ENCODE peak calls at places on chromosomes 11 and 22, in seven cellular contexts. J is fibroblast of the aortic adventitia, Z is fibroblast of lung, D is right cardiac atrium, P is mesenchymal stem cell, F is psoas muscle, B is HCT116. Q is an unnamed sample.

GRCh38 chr22:43293661-43294392 is 49.3 kb downstream of the SCUBE1 start:
- DNase-seq in B (no peak), Z (no peak), D (peak), F (peak), P (peak), J (peak), Q (peak)

GRCh38 chr11:132844956-132845355 is 687.3 kb downstream of the OPCML start:
- DNase-seq in D (no peak), F (no peak), P (peak), J (peak), Z (peak), B (no peak), Q (no peak)

GRCh38 chr11:113142508-113142907 is 171.9 kb upstream of the TTC12 start:
- DNase-seq in F (no peak), P (no peak), B (no peak), Z (no peak), D (no peak), J (no peak), Q (no peak)

GRCh38 chr11:73968356-73968966 is 14.2 kb downstream of the UCP2 start:
- DNase-seq in B (no peak), J (no peak), D (no peak), F (peak), Z (no peak), P (no peak), Q (peak)

GRCh38 chr22:49586244-49586748 is 241.4 kb downstream of the BRD1 start:
- DNase-seq in J (no peak), F (no peak), B (no peak), P (no peak), Z (no peak), D (no peak), Q (no peak)

GRCh38 chr11:121416909-121417567 is 35.1 kb upstream of the SORL1 start:
- DNase-seq in F (peak), B (no peak), Z (peak), D (peak), J (peak), P (peak), Q (no peak)

GRCh38 chr11:60193687-60194433 is 11.0 kb upstream of the MS4A6A start:
- DNase-seq in B (peak), J (peak), P (peak), F (no peak), Z (peak), D (peak), Q (peak)

GRCh38 chr11:102390667-102391449 is 43.8 kb downstream of the BIRC2 start:
- DNase-seq in J (peak), F (peak), B (peak), D (peak), P (peak), Z (peak), Q (peak)

GRCh38 chr11:119788096-119788883 is 59.3 kb upstream of the NECTIN1 start:
- DNase-seq in J (no peak), B (no peak), F (no peak), D (no peak), Z (no peak), P (no peak), Q (no peak)

GRCh38 chr11:10597877-10598341 is 29.4 kb upstream of the LYVE1 start:
- DNase-seq in F (no peak), Z (no peak), P (peak), J (no peak), D (no peak), B (no peak), Q (no peak)

GRCh38 chr11:39341461-39341860 is 2118.0 kb downstream of the LRRC4C start:
- DNase-seq in J (no peak), B (no peak), Z (no peak), D (no peak), F (no peak), P (no peak), Q (no peak)

GRCh38 chr11:108666373-108666772 is 1.5 kb downstream of the DDX10 start:
- DNase-seq in F (no peak), D (no peak), P (peak), B (no peak), J (no peak), Z (peak), Q (peak)
- H3K4me3 ChIP-seq in F (peak), D (no peak), P (no peak), B (no peak), J (no peak), Z (no peak), Q (no peak)

DNA sequence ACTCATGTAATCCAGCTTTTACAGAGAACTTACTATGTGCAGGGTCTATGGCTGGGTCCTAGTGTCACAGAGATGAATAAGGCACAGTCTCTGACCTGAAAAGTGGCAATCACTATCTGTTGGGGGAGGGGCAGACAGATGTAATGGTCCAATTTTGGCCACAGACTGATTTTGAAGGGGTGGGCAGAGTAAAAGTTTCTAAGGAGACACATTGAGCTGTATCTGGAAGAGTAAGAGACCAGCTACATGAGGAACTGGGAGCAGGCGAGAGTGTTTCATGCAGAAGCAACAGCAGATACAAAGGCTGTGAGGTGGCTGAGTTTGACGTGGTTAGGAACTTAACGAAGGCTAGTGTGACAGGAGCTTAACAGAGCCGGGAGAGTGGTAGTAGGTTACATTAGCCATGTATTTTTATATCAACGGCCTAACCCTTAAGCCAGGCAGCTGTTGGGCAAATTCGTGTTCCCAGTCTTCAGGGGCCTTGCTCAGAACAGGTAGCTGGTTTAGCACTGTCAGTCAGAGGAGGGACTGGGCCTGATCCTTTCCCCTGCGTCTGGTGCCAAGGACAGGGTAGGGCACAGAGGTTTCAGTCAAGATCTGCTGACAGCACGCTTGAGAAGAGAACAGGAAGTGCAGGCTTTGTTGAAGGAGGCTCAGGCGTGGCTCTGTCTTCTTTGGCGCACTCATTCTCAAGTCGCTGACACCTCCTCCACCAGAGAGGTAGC is 1.4 kb upstream of the STIM1 start:
- DNase-seq in D (peak), P (no peak), J (no peak), Z (no peak), F (peak), B (no peak), Q (no peak)
- H3K4me3 ChIP-seq in D (no peak), P (no peak), J (no peak), Z (no peak), F (peak), B (peak), Q (no peak)

GRCh38 chr11:34476853-34477252 is 36.7 kb downstream of the ELF5 start:
- DNase-seq in Z (no peak), F (no peak), J (no peak), B (no peak), P (no peak), D (no peak), Q (no peak)

GRCh38 chr11:34483475-34483874 is 30.1 kb downstream of the ELF5 start:
- DNase-seq in B (no peak), F (no peak), D (no peak), J (no peak), Z (no peak), P (no peak), Q (no peak)

GRCh38 chr11:34480339-34480738 is 33.3 kb downstream of the ELF5 start:
- DNase-seq in D (no peak), B (no peak), F (no peak), J (peak), Z (peak), P (no peak), Q (no peak)

GRCh38 chr11:34478845-34479663 is 34.5 kb downstream of the ELF5 start:
- DNase-seq in P (no peak), B (no peak), Z (no peak), F (no peak), J (no peak), D (no peak), Q (no peak)

GRCh38 chr11:34481307-34481706 is 32.3 kb downstream of the ELF5 start:
- DNase-seq in P (no peak), J (no peak), Z (no peak), B (no peak), D (no peak), F (no peak), Q (no peak)
- H3K4me3 ChIP-seq in P (no peak), J (no peak), Z (no peak), B (no peak), D (no peak), F (no peak), Q (no peak)

DNA sequence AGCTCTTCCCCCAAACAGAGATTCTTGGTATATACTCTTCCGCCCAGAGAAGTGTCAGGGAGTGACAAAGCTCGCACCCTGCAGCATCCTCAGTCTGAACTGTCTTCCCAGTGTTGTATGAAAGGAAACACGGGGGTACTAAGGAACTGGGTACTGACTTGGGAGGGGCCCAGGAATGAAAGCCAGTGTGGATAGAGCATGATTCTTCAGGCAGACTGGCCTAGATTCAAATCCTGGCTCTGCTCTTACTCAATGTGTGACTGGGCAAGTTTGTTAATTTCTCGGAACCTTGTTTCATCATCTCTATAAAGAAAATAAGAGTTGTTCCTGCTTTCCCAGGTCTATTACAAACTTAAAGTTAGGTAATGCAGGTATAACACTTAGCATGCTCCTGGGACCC is 266.0 kb upstream of the NARS2 start:
- DNase-seq in F (no peak), J (peak), B (no peak), Z (no peak), P (no peak), D (peak), Q (no peak)
- H3K4me3 ChIP-seq in F (no peak), J (peak), B (no peak), Z (no peak), P (no peak), D (no peak), Q (no peak)

GRCh38 chr11:128516467-128516778 is 70.9 kb downstream of the ETS1 start:
- DNase-seq in D (no peak), P (no peak), B (no peak), Z (no peak), F (no peak), J (no peak), Q (no peak)
- H3K4me3 ChIP-seq in D (peak), P (no peak), B (no peak), Z (no peak), F (peak), J (no peak), Q (no peak)

DNA sequence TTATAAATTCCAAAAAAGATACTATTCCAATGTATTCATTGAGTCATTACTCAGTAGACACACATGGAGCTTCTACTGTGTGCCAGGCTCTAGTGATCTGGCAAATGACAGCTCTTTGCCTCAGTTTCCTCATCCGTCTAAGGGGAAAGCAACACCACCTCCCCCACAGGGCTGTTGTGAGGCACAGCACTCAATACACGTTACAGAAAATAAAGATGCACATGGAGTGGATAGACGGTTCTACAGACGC is 6.5 kb upstream of the MALAT1 start:
- DNase-seq in D (no peak), Z (no peak), J (no peak), B (no peak), P (no peak), F (no peak), Q (no peak)
- H3K4me3 ChIP-seq in D (no peak), Z (no peak), J (no peak), B (no peak), P (no peak), F (peak), Q (no peak)

GRCh38 chr22:35611200-35611890 is 5.8 kb downstream of the MB start:
- DNase-seq in Z (no peak), F (no peak), J (no peak), P (no peak), B (no peak), D (no peak), Q (no peak)

GRCh38 chr22:35609761-35610160 is 7.4 kb downstream of the MB start:
- DNase-seq in B (no peak), J (no peak), Z (no peak), F (no peak), P (no peak), D (peak), Q (no peak)

GRCh38 chr22:35610741-35611140 is 6.4 kb downstream of the MB start:
- DNase-seq in F (no peak), P (no peak), J (no peak), D (no peak), Z (no peak), B (no peak), Q (no peak)

GRCh38 chr22:35608088-35608487 is 9.0 kb downstream of the MB start:
- DNase-seq in J (no peak), P (no peak), D (no peak), F (peak), B (no peak), Z (peak), Q (no peak)

GRCh38 chr22:35609261-35609660 is 7.9 kb downstream of the MB start:
- DNase-seq in P (no peak), D (peak), J (no peak), B (no peak), Z (no peak), F (no peak), Q (no peak)
- H3K4me3 ChIP-seq in P (no peak), D (no peak), J (no peak), B (no peak), Z (no peak), F (no peak), Q (no peak)

GRCh38 chr11:69055598-69056516 is 7.1 kb downstream of the TPCN2 start:
- DNase-seq in F (no peak), Z (no peak), B (no peak), D (no peak), J (no peak), P (no peak), Q (no peak)

GRCh38 chr11:69053546-69054396 is 5.0 kb downstream of the TPCN2 start:
- DNase-seq in J (no peak), B (no peak), P (no peak), Z (no peak), F (no peak), D (no peak), Q (no peak)

GRCh38 chr11:69057236-69057635 is 8.5 kb downstream of the TPCN2 start:
- DNase-seq in B (no peak), J (no peak), Z (no peak), D (peak), F (no peak), P (no peak), Q (no peak)

GRCh38 chr11:69054397-69055211 is 5.9 kb downstream of the TPCN2 start:
- DNase-seq in P (no peak), F (no peak), D (no peak), Z (no peak), B (no peak), J (no peak), Q (no peak)

GRCh38 chr11:69055212-69055586 is 6.5 kb downstream of the TPCN2 start:
- DNase-seq in D (no peak), F (no peak), Z (no peak), J (no peak), P (no peak), B (no peak), Q (peak)
- H3K4me3 ChIP-seq in D (no peak), F (no peak), Z (no peak), J (no peak), P (no peak), B (no peak), Q (no peak)

DNA sequence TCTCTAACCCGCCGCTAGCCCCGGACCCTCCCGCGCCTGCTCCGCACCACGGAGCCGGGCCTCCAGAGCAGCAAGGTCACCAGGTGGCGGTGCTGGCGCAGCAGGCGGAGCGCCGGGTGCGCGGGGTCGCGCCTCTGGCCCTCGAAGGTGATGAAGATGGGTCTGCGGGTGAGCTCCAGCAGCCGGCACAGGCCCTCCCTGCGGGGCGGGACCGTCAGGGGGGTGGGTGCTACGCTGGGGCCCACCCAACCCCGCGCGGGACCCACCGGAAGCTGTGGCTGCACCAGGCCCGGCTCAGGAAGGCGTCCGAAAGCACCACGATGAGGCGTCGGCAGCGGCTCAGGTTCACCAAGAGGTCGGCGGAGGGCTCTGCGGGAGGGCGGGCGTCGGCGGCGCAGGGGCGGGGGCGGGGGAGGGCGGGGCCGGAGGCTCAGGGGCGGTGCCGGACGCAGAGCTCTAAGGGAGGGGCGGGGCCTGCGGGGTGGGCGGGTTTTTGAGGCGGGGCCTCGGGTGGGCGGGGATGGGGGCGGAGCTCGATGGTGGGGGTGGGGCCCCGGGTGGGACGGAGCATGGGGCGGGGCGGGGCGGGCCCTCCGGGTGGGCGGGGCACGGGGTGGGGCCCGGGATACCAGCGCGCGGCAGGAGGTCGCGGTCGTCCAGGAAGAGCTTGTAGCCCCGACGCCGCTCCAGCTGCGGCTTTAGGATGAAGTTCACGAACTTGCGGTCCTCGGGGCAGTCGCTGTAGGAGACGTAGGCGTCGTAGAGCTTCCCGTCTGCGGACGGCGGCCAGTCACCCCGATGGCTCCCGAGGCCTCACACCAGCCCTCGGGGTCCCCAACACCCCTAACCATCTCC is 7.8 kb downstream of the SIGIRR start:
- DNase-seq in Z (peak), B (peak), P (peak), J (peak), D (peak), F (peak), Q (no peak)
- H3K4me3 ChIP-seq in Z (peak), B (peak), P (peak), J (peak), D (peak), F (peak), Q (no peak)